ENCODE peak calls at places on chromosomes 11 and 22, in four cellular contexts. H is IMR-90, X is H1, F is mesenchymal stem cell. V is an unnamed sample.

GRCh38 chr11:2325719-2326118 is 23.9 kb downstream of the TSPAN32 start:
- DNase-seq in H (peak), X (no peak), F (no peak), V (no peak)

GRCh38 chr11:122062763-122063162 is 53.3 kb downstream of the BLID start:
- DNase-seq in H (no peak), X (no peak), F (no peak), V (no peak)

GRCh38 chr11:125724125-125724524 is 22.0 kb upstream of the PATE1 start:
- DNase-seq in X (no peak), H (peak), F (no peak), V (no peak)

GRCh38 chr11:130166457-130166784 is 6.8 kb downstream of the ST14 start:
- DNase-seq in H (peak), F (peak), X (no peak), V (no peak)

GRCh38 chr22:46047841-46048595 is 71.1 kb upstream of the WNT7B start:
- DNase-seq in F (no peak), X (no peak), H (no peak), V (no peak)

GRCh38 chr11:10514713-10515112 is 26.3 kb downstream of the RNF141 start:
- DNase-seq in F (peak), H (peak), X (no peak), V (no peak)

GRCh38 chr11:71186861-71187260 is 65.5 kb downstream of the SHANK2 start:
- DNase-seq in H (no peak), F (no peak), X (no peak), V (no peak)

GRCh38 chr22:42320463-42321416 is 50.3 kb upstream of the TCF20 start:
- DNase-seq in H (no peak), F (no peak), X (no peak), V (no peak)

GRCh38 chr11:76302707-76303395 is 78.1 kb downstream of the THAP12 start:
- DNase-seq in X (no peak), H (no peak), F (no peak), V (no peak)

GRCh38 chr11:76588455-76589325 is 81.9 kb downstream of the LRRC32 start:
- DNase-seq in X (no peak), H (peak), F (peak), V (no peak)

GRCh38 chr11:112993808-112994207 is 32.6 kb downstream of the NCAM1 start:
- DNase-seq in X (no peak), H (no peak), F (no peak), V (no peak)

GRCh38 chr11:43557553-43558031 is 122.9 kb upstream of the HSD17B12 start:
- DNase-seq in H (no peak), X (no peak), F (no peak), V (peak)

GRCh38 chr11:131037873-131038272 is 121.6 kb upstream of the SNX19 start:
- DNase-seq in H (no peak), X (no peak), F (no peak), V (no peak)

GRCh38 chr11:8870461-8871282 is 40.3 kb upstream of the AKIP1 start:
- DNase-seq in X (peak), F (peak), H (peak), V (peak)

GRCh38 chr11:60785136-60785535 is at the start of gene MS4A10:
- DNase-seq in F (no peak), H (no peak), X (no peak), V (no peak)

GRCh38 chr11:69212121-69213110 is 56.7 kb downstream of the SMIM38 start:
- DNase-seq in X (no peak), H (no peak), F (no peak), V (no peak)

GRCh38 chr11:70176940-70177689 is 26.0 kb upstream of the FADD start:
- DNase-seq in F (peak), H (no peak), X (peak), V (no peak)

GRCh38 chr22:30433227-30433626 is 7.7 kb downstream of the MTFP1 start:
- DNase-seq in H (no peak), F (no peak), X (no peak), V (no peak)

GRCh38 chr22:30432520-30432919 is 7.0 kb downstream of the MTFP1 start:
- DNase-seq in X (no peak), F (no peak), H (no peak), V (no peak)

GRCh38 chr22:30430933-30431332 is 5.4 kb downstream of the MTFP1 start:
- DNase-seq in F (no peak), X (no peak), H (no peak), V (no peak)

GRCh38 chr22:30433773-30434172 is 8.2 kb downstream of the MTFP1 start:
- DNase-seq in F (no peak), H (no peak), X (no peak), V (no peak)

DNA sequence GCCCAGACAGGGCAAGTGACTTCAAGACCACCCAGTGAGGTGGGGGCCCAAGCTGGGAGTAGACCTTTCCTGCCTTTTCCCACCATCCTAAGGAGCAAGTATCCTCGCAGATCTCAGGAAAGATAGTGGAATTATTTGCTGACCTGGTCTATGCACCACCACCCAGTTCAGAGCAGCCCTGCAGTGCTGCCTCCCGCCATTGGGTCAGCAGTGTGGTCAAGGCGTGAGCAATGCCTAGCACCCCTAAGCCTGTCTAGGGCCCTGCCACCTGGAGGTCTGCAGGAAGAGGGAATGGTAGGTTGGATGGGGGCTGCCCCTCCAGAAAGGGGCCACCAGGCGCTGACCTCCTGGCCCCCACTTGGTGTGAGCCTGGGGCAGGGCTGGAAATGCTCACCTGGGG is 6.5 kb downstream of the MTFP1 start:
- DNase-seq in X (no peak), H (no peak), F (no peak), V (no peak)
- H3K14ac ChIP-seq in X (no peak), H (no peak), F (no peak), V (no peak)

GRCh38 chr11:66069715-66070603 is at the start of gene PACS1:
- DNase-seq in F (peak), X (peak), H (peak), V (no peak)
- H3K14ac ChIP-seq in F (peak), X (no peak), H (peak), V (peak)

GRCh38 chr22:37846433-37846832 is 2.3 kb upstream of the ANKRD54 start:
- DNase-seq in H (no peak), F (no peak), X (no peak), V (no peak)

GRCh38 chr22:37849089-37849751 is at the start of gene EIF3L:
- DNase-seq in H (peak), X (peak), F (peak), V (peak)

GRCh38 chr22:37850801-37851200 is 1.6 kb downstream of the EIF3L start:
- DNase-seq in X (no peak), F (no peak), H (no peak), V (no peak)

GRCh38 chr22:37844904-37845334 is 785 bp upstream of the ANKRD54 start:
- DNase-seq in F (no peak), H (no peak), X (no peak), V (no peak)

DNA sequence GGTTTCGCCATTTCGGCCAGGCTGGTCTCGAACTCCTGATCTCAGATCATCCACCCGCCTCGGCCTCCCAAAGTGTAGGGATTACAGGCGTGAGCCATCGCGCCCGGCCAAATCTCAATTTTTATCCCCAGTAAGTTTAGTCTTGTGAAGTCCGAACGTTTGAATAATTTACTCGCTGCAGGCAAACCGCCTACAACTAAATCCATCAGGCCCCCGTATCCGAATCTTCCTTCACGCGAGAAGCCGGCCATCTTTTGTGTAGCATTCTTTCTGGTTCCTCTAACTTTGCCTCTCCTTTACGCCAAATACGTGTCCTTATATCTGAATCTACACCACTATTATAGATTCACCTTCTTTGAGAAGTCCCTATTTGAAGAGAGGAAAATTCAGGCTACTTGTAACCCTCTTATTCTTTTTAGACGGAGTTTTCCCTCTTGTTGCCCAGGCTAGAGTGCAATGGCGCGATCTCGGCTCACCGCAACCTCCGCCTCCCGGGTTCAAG is 581 bp upstream of the EIF3L start:
- DNase-seq in X (no peak), H (peak), F (peak), V (no peak)
- H3K14ac ChIP-seq in X (no peak), H (peak), F (no peak), V (no peak)

GRCh38 chr22:23533771-23534191 is 46.3 kb downstream of the IGLL1 start:
- DNase-seq in X (no peak), F (no peak), H (no peak), V (no peak)

GRCh38 chr22:23531283-23531921 is 48.7 kb downstream of the IGLL1 start:
- DNase-seq in X (no peak), F (no peak), H (no peak), V (no peak)

GRCh38 chr22:23531966-23532735 is 47.9 kb downstream of the IGLL1 start:
- DNase-seq in H (no peak), X (no peak), F (no peak), V (no peak)

GRCh38 chr22:23533328-23533762 is 46.7 kb downstream of the IGLL1 start:
- DNase-seq in X (peak), F (peak), H (peak), V (peak)

GRCh38 chr22:23532756-23533155 is 47.3 kb downstream of the IGLL1 start:
- DNase-seq in H (no peak), F (no peak), X (no peak), V (no peak)
- H3K14ac ChIP-seq in H (no peak), F (no peak), X (no peak), V (no peak)

DNA sequence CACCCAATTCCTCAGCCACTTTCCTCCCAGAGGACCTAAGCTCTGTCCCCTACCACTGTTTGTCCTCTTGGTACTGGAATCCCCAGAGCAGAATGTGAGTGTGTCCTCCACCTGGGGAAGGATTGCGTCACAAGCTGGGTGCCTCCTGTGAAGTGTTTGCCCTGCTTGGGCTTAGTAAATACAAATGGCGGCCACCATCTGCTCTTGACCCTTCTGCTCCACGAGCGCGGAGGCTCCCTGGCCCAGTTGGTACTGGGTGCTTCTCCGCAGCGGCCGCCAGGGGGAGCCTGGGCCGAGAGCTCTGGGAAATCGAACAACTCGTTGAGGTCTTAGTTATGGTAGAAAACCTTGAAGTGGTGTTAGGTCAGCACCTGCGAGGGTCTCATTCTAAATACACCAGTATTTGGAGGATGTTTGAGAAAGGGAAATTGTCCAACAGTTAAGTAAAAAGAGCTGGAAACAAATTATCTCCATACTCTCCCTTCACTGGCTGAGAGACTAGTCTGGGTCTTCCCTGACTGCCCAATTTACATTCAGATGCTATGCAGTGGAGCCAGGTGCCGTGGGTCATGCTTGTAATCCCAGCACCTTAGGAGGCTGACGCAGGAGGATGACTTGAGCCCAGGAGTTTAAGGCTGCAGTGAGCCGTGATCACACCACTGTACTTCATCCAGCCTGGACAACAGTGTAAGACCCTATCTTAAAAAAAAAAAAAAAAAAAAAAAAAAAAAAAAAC is 74.6 kb upstream of the TEAD1 start:
- DNase-seq in X (peak), F (peak), H (no peak), V (peak)
- H3K14ac ChIP-seq in X (no peak), F (no peak), H (no peak), V (no peak)

GRCh38 chr11:74748211-74749126 is at the start of gene RNF169:
- DNase-seq in X (peak), F (peak), H (peak), V (peak)
- H3K14ac ChIP-seq in X (no peak), F (no peak), H (peak), V (no peak)

DNA sequence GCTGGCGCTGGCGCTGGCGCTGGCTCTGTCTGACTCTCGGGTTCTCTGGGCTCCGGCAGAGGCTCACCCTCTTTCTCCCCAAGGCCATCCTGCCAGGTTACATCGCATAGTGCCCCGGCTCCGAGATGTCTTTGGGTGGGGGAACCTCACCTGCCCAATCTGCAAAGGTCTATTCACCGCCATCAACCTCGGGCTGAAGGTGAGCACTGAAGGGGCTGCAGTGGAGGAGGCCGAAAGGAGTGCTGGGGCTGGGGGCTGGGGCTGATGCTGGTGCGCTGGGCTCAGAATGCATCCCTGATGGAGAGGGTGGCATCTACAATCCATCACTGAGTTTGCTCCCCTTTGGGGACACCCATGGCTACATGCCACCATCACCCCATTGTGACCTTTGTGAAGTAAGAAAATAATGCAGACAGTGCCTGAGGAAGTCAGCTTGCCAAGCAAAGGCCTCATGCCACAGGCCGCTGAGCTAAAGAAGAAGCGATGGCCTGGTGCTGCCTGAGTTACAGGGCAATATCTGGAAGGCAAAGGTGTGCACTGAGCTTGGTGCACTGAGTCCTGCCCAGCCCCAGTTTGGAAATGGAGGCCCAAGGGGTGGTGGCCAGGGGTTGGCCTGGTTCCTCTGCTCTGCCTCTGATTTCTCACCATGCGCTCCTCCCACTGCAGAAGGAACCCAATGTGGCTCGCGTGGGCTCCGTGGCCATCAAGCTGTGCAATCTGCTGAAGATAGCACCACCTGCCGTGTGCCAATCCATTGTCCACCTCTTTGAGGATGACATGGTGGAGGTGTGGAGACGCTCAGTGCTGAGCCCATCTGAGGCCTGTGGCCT is 659 bp downstream of the SMPD1 start:
- DNase-seq in X (no peak), H (no peak), F (no peak), V (no peak)
- H3K14ac ChIP-seq in X (no peak), H (peak), F (no peak), V (no peak)

DNA sequence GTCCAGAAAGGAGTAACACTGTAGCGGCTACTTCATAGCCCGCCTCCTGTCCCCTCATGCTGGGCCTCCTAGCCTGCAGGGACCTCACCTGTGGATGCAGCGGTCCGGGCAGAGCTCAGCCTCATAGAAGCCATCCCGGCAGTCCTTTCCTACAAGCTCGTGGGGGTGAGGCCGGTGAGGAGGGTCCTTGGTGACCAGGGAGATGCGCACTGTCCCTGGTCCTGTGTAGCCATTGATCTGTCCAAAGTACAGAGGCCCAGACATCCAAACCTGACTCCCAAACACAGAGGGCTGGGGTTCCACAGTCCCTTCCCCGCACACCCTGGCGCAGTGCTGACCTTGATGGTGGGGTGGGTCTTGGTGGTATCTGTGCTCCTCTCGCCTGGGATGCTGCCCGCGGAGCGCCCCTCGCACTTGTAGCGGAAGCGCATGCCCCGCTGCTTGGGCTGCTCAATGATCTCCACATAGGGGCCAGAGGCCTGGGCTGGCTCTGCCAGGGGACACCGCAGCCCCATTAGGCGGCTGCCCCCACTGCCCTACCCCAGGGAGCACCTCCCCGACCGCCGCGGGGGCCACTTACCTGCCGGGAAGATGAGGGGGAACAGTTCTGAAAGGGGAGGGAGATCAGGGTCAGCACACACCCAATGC is 993 bp downstream of the RELA start:
- DNase-seq in X (no peak), H (no peak), F (no peak), V (no peak)
- H3K14ac ChIP-seq in X (no peak), H (peak), F (no peak), V (peak)

DNA sequence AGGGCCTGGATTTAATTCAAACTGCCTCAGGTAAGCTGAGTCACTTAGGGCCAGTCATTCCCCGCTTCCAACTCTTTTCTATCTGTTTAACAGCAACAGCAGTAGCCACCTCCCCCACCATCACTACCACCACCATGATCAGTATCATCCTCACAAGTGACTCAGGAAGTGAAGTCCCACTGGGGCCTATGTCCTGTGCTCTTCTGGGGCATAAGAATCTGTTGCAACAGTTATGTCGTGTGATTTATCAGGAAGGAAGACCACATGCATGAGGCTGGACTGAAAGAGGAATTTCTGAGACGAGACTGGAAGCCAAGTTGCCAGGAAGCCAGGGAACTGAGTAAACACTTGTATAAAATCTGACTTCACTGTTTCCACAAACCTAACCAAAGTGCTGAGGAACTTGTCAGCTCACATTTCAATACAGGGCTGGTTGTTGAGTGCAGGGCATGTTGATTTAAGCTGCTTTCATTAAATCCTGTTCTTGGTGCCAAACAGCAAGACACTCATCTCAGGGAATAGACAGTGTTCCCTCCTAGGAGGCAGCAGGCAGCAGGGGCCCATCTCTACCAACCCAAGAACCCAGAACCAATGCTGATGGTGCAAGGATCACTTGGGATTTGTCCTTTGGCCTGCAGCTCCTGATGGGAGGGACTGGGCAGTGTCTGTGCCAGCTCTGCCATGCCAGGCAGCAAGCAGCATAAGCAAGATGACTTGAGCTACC is 226.7 kb upstream of the NARS2 start:
- DNase-seq in H (peak), X (no peak), F (peak), V (no peak)
- H3K14ac ChIP-seq in H (peak), X (no peak), F (no peak), V (no peak)